ENCODE peak calls at places on chromosomes 2 and 18, in eight cellular contexts. D is T-helper 2 cell; T is stimulated activated CD8-positive, alpha-beta memory T cell treated with anti-CD3 and anti-CD28 coated beads, Interleukin-15, amount 100 ng/mL, for 24 hours; U is heart left ventricle; I is cardiac fibroblast; B is GM12865; H is T-helper 9 cell; G is H9. F is an unnamed sample.

GRCh38 chr2:178195390-178196166 is 1.3 kb downstream of the OSBPL6 start:
- DNase-seq in D (no peak), T (no peak), U (no peak), I (no peak), B (no peak), H (no peak), G (no peak), F (no peak)

GRCh38 chr18:31977270-31977872 is 34.4 kb upstream of the TRAPPC8 start:
- DNase-seq in D (no peak), T (no peak), U (no peak), I (peak; percentile 70), B (peak; percentile 46), H (peak; percentile 11), G (peak; percentile 70), F (peak; percentile 43)

GRCh38 chr18:47893047-47893446 is 37.4 kb downstream of the SMAD2 start:
- DNase-seq in D (no peak), T (no peak), U (no peak), I (no peak), B (no peak), H (no peak), G (no peak), F (no peak)

GRCh38 chr2:141331127-141331526 is 799.7 kb downstream of the LRP1B start:
- DNase-seq in D (no peak), T (no peak), U (no peak), I (peak; percentile 70), B (no peak), H (no peak), G (no peak), F (no peak)

GRCh38 chr18:55763298-55763697 is 175.3 kb upstream of the TCF4 start:
- DNase-seq in D (no peak), T (no peak), U (no peak), I (no peak), B (no peak), H (no peak), G (no peak), F (no peak)

GRCh38 chr2:20415511-20415918 is 31.4 kb upstream of the RHOB start:
- DNase-seq in D (no peak), T (no peak), U (no peak), I (no peak), B (no peak), H (no peak), G (no peak), F (peak; percentile 26)

GRCh38 chr2:145027073-145027459 is 507.1 kb upstream of the ZEB2 start:
- DNase-seq in D (no peak), T (no peak), U (no peak), I (peak; percentile 59), B (no peak), H (no peak), G (no peak), F (no peak)

GRCh38 chr18:21803495-21803894 is 62.9 kb downstream of the MIB1 start:
- DNase-seq in D (no peak), T (no peak), U (no peak), I (peak; percentile 61), B (no peak), H (no peak), G (no peak), F (no peak)

GRCh38 chr2:135457279-135457678 is 73.7 kb downstream of the ZRANB3 start:
- DNase-seq in D (no peak), T (no peak), U (no peak), I (no peak), B (no peak), H (no peak), G (no peak), F (no peak)

GRCh38 chr2:53170463-53170862 is 597.1 kb upstream of the CHAC2 start:
- DNase-seq in D (no peak), T (no peak), U (no peak), I (peak; percentile 5), B (no peak), H (no peak), G (no peak), F (no peak)

GRCh38 chr18:21191596-21192307 is 50.3 kb upstream of the GREB1L start:
- DNase-seq in D (no peak), T (no peak), U (peak; percentile 67), I (peak; percentile 66), B (peak; percentile 52), H (no peak), G (peak; percentile 75), F (peak; percentile 73)